ENCODE peak calls at places on chromosomes 1 and 21, in five cellular contexts. One of them, this sample, is unnamed.

GRCh38 chr1:179021873-179022272 is 3.8 kb upstream of the FAM20B start:
- DNase-seq in cardiac muscle cell: peak; percentile 46
- DNase-seq in left ventricle myocardium inferior: no peak
- DNase-seq in sigmoid colon: no peak
- DNase-seq in left lung: no peak
- DNase-seq in this sample: no peak

GRCh38 chr1:204302769-204303168 is 57.0 kb downstream of the PLEKHA6 start:
- DNase-seq in cardiac muscle cell: no peak
- DNase-seq in left ventricle myocardium inferior: no peak
- DNase-seq in sigmoid colon: no peak
- DNase-seq in left lung: no peak
- DNase-seq in this sample: no peak

GRCh38 chr21:25831300-25831699 is 96.5 kb downstream of the GABPA start:
- DNase-seq in cardiac muscle cell: no peak
- DNase-seq in left ventricle myocardium inferior: no peak
- DNase-seq in sigmoid colon: no peak
- DNase-seq in left lung: no peak
- DNase-seq in this sample: no peak

GRCh38 chr1:200053091-200053490 is 25.6 kb downstream of the NR5A2 start:
- DNase-seq in cardiac muscle cell: no peak
- DNase-seq in left ventricle myocardium inferior: no peak
- DNase-seq in sigmoid colon: no peak
- DNase-seq in left lung: no peak
- DNase-seq in this sample: no peak

GRCh38 chr1:155801149-155801548 is 55.9 kb downstream of the GON4L start:
- DNase-seq in cardiac muscle cell: peak; percentile 41
- DNase-seq in left ventricle myocardium inferior: no peak
- DNase-seq in sigmoid colon: no peak
- DNase-seq in left lung: no peak
- DNase-seq in this sample: no peak

GRCh38 chr1:155499953-155500621 is 62.5 kb downstream of the ASH1L start:
- DNase-seq in cardiac muscle cell: peak; percentile 33
- DNase-seq in left ventricle myocardium inferior: no peak
- DNase-seq in sigmoid colon: no peak
- DNase-seq in left lung: no peak
- DNase-seq in this sample: no peak

GRCh38 chr1:154819628-154820590 is 50.2 kb downstream of the KCNN3 start:
- DNase-seq in cardiac muscle cell: peak; percentile 7
- DNase-seq in left ventricle myocardium inferior: no peak
- DNase-seq in sigmoid colon: no peak
- DNase-seq in left lung: no peak
- DNase-seq in this sample: no peak

GRCh38 chr1:7539772-7540175 is 231.3 kb upstream of the VAMP3 start:
- DNase-seq in cardiac muscle cell: peak; percentile 17
- DNase-seq in left ventricle myocardium inferior: no peak
- DNase-seq in sigmoid colon: no peak
- DNase-seq in left lung: peak; percentile 78
- DNase-seq in this sample: no peak

GRCh38 chr1:16446116-16446515 is 5.6 kb downstream of the NECAP2 start:
- DNase-seq in cardiac muscle cell: no peak
- DNase-seq in left ventricle myocardium inferior: no peak
- DNase-seq in sigmoid colon: no peak
- DNase-seq in left lung: no peak
- DNase-seq in this sample: no peak

GRCh38 chr1:161068306-161069200 is 1.1 kb downstream of the ARHGAP30 start:
- DNase-seq in cardiac muscle cell: no peak
- DNase-seq in left ventricle myocardium inferior: peak; percentile 70
- DNase-seq in sigmoid colon: peak; percentile 80
- DNase-seq in left lung: peak; percentile 91
- DNase-seq in this sample: peak; percentile 68

GRCh38 chr1:180352021-180352420 is 122.0 kb downstream of the LHX4 start:
- DNase-seq in cardiac muscle cell: no peak
- DNase-seq in left ventricle myocardium inferior: no peak
- DNase-seq in sigmoid colon: no peak
- DNase-seq in left lung: no peak
- DNase-seq in this sample: no peak

GRCh38 chr1:27990920-27991537 is 31.3 kb downstream of the XKR8 start:
- DNase-seq in cardiac muscle cell: peak; percentile 43
- DNase-seq in left ventricle myocardium inferior: no peak
- DNase-seq in sigmoid colon: no peak
- DNase-seq in left lung: no peak
- DNase-seq in this sample: no peak

GRCh38 chr1:175481126-175482071 is 262.0 kb downstream of the TNR start:
- DNase-seq in cardiac muscle cell: peak; percentile 54
- DNase-seq in left ventricle myocardium inferior: no peak
- DNase-seq in sigmoid colon: no peak
- DNase-seq in left lung: no peak
- DNase-seq in this sample: no peak

GRCh38 chr1:31795096-31795675 is 20.6 kb downstream of the SPOCD1 start:
- DNase-seq in cardiac muscle cell: no peak
- DNase-seq in left ventricle myocardium inferior: no peak
- DNase-seq in sigmoid colon: peak; percentile 11
- DNase-seq in left lung: no peak
- DNase-seq in this sample: no peak

GRCh38 chr1:21280011-21280471 is 10.2 kb downstream of the ECE1 start:
- DNase-seq in cardiac muscle cell: peak; percentile 53
- DNase-seq in left ventricle myocardium inferior: peak; percentile 60
- DNase-seq in sigmoid colon: no peak
- DNase-seq in left lung: peak; percentile 84
- DNase-seq in this sample: no peak

GRCh38 chr1:92926873-92927272 is 34.4 kb downstream of the DIPK1A start:
- DNase-seq in cardiac muscle cell: no peak
- DNase-seq in left ventricle myocardium inferior: no peak
- DNase-seq in sigmoid colon: no peak
- DNase-seq in left lung: no peak
- DNase-seq in this sample: no peak

GRCh38 chr21:42101246-42101645 is 30.1 kb downstream of the UMODL1 start:
- DNase-seq in cardiac muscle cell: no peak
- DNase-seq in left ventricle myocardium inferior: no peak
- DNase-seq in sigmoid colon: no peak
- DNase-seq in left lung: no peak
- DNase-seq in this sample: no peak

GRCh38 chr1:161726631-161727342 is 5.4 kb downstream of the FCRLB start:
- DNase-seq in cardiac muscle cell: peak; percentile 94
- DNase-seq in left ventricle myocardium inferior: peak; percentile 90
- DNase-seq in sigmoid colon: peak; percentile 94
- DNase-seq in left lung: peak; percentile 92
- DNase-seq in this sample: peak; percentile 58

GRCh38 chr1:232012773-232013386 is 386.3 kb downstream of the DISC1 start:
- DNase-seq in cardiac muscle cell: peak; percentile 90
- DNase-seq in left ventricle myocardium inferior: peak; percentile 26
- DNase-seq in sigmoid colon: peak; percentile 87
- DNase-seq in left lung: no peak
- DNase-seq in this sample: no peak

GRCh38 chr21:17524635-17525034 is 11.8 kb downstream of the CXADR start:
- DNase-seq in cardiac muscle cell: no peak
- DNase-seq in left ventricle myocardium inferior: no peak
- DNase-seq in sigmoid colon: no peak
- DNase-seq in left lung: no peak
- DNase-seq in this sample: no peak

GRCh38 chr1:159781992-159782391 is 1.2 kb downstream of the DUSP23 start:
- DNase-seq in cardiac muscle cell: no peak
- DNase-seq in left ventricle myocardium inferior: no peak
- DNase-seq in sigmoid colon: no peak
- DNase-seq in left lung: no peak
- DNase-seq in this sample: no peak

GRCh38 chr1:31790140-31790539 is 25.7 kb downstream of the SPOCD1 start:
- DNase-seq in cardiac muscle cell: no peak
- DNase-seq in left ventricle myocardium inferior: no peak
- DNase-seq in sigmoid colon: peak; percentile 50
- DNase-seq in left lung: no peak
- DNase-seq in this sample: no peak

GRCh38 chr21:41217656-41218380 is 49.9 kb downstream of the BACE2 start:
- DNase-seq in cardiac muscle cell: peak; percentile 90
- DNase-seq in left ventricle myocardium inferior: peak; percentile 64
- DNase-seq in sigmoid colon: peak; percentile 63
- DNase-seq in left lung: no peak
- DNase-seq in this sample: no peak

GRCh38 chr1:224433041-224433670 is 1.4 kb downstream of the WDR26 start:
- DNase-seq in cardiac muscle cell: peak; percentile 12
- DNase-seq in left ventricle myocardium inferior: no peak
- DNase-seq in sigmoid colon: no peak
- DNase-seq in left lung: peak; percentile 78
- DNase-seq in this sample: no peak

GRCh38 chr1:192539450-192540132 is 36.0 kb upstream of the RGS1 start:
- DNase-seq in cardiac muscle cell: peak; percentile 98
- DNase-seq in left ventricle myocardium inferior: no peak
- DNase-seq in sigmoid colon: no peak
- DNase-seq in left lung: no peak
- DNase-seq in this sample: no peak

DNA sequence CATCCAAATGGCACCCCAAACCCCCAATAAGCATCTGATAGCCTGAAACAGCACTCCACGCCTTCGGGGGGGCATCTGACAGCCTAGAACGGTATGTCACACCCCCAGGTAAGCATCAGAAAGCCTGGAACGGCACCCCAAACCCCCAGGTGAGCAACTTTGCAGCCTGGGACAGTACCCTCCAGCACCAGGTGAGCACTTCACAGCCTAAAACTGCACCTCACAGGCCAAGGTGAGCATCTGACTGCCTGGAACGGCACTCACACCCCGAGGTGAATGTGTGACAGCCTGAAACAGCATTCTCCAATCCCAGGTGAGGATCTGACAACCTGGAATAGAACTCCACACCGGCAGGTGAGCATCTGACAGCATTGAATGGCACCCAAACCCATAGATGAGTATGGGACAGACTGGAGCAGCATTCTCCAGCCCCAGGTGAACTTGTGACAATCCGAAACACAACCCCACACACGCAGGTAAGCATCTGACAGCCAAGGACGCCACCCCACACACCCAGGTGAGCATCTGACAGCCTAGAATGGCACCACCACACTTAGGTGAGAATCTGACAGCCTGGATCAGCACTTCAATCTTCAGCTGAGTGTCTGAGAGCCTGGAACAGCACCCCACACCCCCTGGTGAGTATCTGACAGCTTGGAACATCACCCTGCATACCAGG is 18.3 kb upstream of the MMEL1 start:
- DNase-seq in cardiac muscle cell: no peak
- DNase-seq in left ventricle myocardium inferior: peak; percentile 7
- DNase-seq in sigmoid colon: peak; percentile 37
- DNase-seq in left lung: peak; percentile 44
- DNase-seq in this sample: no peak
- H3K9me3 ChIP-seq in cardiac muscle cell: peaks cover 12% of the 10 kb centered on the region
- H3K9me3 ChIP-seq in left ventricle myocardium inferior: peaks cover 27% of the 10 kb centered on the region
- H3K9me3 ChIP-seq in sigmoid colon: peaks cover 7% of the 10 kb centered on the region
- H3K9me3 ChIP-seq in left lung: peaks cover 25% of the 10 kb centered on the region
- H3K9me3 ChIP-seq in this sample: no peaks in the 10 kb centered on the region

GRCh38 chr1:4152266-4152665 is 252.2 kb upstream of the C1orf174 start:
- DNase-seq in cardiac muscle cell: no peak
- DNase-seq in left ventricle myocardium inferior: no peak
- DNase-seq in sigmoid colon: no peak
- DNase-seq in left lung: no peak
- DNase-seq in this sample: no peak
- H3K9me3 ChIP-seq in cardiac muscle cell: peaks cover 4% of the 10 kb centered on the region
- H3K9me3 ChIP-seq in left ventricle myocardium inferior: no peaks in the 10 kb centered on the region
- H3K9me3 ChIP-seq in sigmoid colon: no peaks in the 10 kb centered on the region
- H3K9me3 ChIP-seq in left lung: no peaks in the 10 kb centered on the region
- H3K9me3 ChIP-seq in this sample: no peaks in the 10 kb centered on the region

GRCh38 chr1:51981555-51981954 is 8.9 kb downstream of the RAB3B start:
- DNase-seq in cardiac muscle cell: no peak
- DNase-seq in left ventricle myocardium inferior: no peak
- DNase-seq in sigmoid colon: no peak
- DNase-seq in left lung: no peak
- DNase-seq in this sample: no peak

GRCh38 chr1:51978099-51978498 is 12.4 kb downstream of the RAB3B start:
- DNase-seq in cardiac muscle cell: no peak
- DNase-seq in left ventricle myocardium inferior: no peak
- DNase-seq in sigmoid colon: no peak
- DNase-seq in left lung: no peak
- DNase-seq in this sample: no peak

GRCh38 chr1:51976831-51977602 is 13.5 kb downstream of the RAB3B start:
- DNase-seq in cardiac muscle cell: no peak
- DNase-seq in left ventricle myocardium inferior: no peak
- DNase-seq in sigmoid colon: no peak
- DNase-seq in left lung: no peak
- DNase-seq in this sample: no peak

GRCh38 chr1:51986718-51987117 is 3.8 kb downstream of the RAB3B start:
- DNase-seq in cardiac muscle cell: no peak
- DNase-seq in left ventricle myocardium inferior: no peak
- DNase-seq in sigmoid colon: no peak
- DNase-seq in left lung: no peak
- DNase-seq in this sample: no peak

DNA sequence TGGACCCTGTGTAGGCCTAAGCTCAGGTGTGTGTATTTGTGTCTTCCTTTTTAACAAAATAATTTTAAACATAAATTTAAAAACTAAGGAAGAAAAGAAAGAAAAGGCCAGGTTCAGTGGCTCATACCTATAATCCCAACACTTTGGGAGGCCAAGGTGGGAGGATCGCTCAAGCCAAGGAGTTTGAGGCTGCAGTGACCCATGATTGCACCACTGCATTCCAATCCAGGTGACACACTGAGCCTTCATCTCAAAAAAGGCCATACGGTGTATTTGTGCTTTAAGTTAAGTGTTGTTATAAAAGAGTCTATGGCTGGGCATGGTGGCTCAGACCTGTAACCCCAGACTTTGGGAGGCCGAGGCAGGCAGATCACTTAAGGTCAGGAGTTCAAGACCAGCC is 8.3 kb downstream of the RAB3B start:
- DNase-seq in cardiac muscle cell: no peak
- DNase-seq in left ventricle myocardium inferior: no peak
- DNase-seq in sigmoid colon: no peak
- DNase-seq in left lung: no peak
- DNase-seq in this sample: no peak
- H3K9me3 ChIP-seq in cardiac muscle cell: no peaks in the 10 kb centered on the region
- H3K9me3 ChIP-seq in left ventricle myocardium inferior: no peaks in the 10 kb centered on the region
- H3K9me3 ChIP-seq in sigmoid colon: no peaks in the 10 kb centered on the region
- H3K9me3 ChIP-seq in left lung: no peaks in the 10 kb centered on the region
- H3K9me3 ChIP-seq in this sample: no peaks in the 10 kb centered on the region

GRCh38 chr21:44400791-44401385 is 47.5 kb downstream of the TRPM2 start:
- DNase-seq in cardiac muscle cell: no peak
- DNase-seq in left ventricle myocardium inferior: no peak
- DNase-seq in sigmoid colon: no peak
- DNase-seq in left lung: peak; percentile 55
- DNase-seq in this sample: no peak
- H3K9me3 ChIP-seq in cardiac muscle cell: no peaks in the 10 kb centered on the region
- H3K9me3 ChIP-seq in left ventricle myocardium inferior: no peaks in the 10 kb centered on the region
- H3K9me3 ChIP-seq in sigmoid colon: no peaks in the 10 kb centered on the region
- H3K9me3 ChIP-seq in left lung: no peaks in the 10 kb centered on the region
- H3K9me3 ChIP-seq in this sample: no peaks in the 10 kb centered on the region

This sample was measured in T-helper 17 cell.